ENCODE peak calls at places on chromosomes 7 and 10, in nine cellular contexts. B is stomach; N is HCT116; K is Peyer's patch; U is body of pancreas; H is foreskin keratinocyte; L is psoas muscle; Q is tibial artery; I is CD8-positive, alpha-beta T cell. C is an unnamed sample.

GRCh38 chr7:2247141-2247985 is 5.3 kb downstream of the NUDT1 start:
- DNase-seq in B (no peak), N (no peak), K (no peak), U (no peak), H (no peak), L (no peak), Q (no peak), I (no peak), C (no peak)

GRCh38 chr10:1377231-1377630 is 321.0 kb downstream of the WDR37 start:
- DNase-seq in B (peak; percentile 2), N (no peak), K (no peak), U (no peak), H (no peak), L (no peak), Q (no peak), I (no peak), C (no peak)

GRCh38 chr7:98616381-98617050 is 569 bp upstream of the NPTX2 start:
- DNase-seq in B (no peak), N (no peak), K (no peak), U (peak; percentile 25), H (no peak), L (no peak), Q (no peak), I (no peak), C (peak; percentile 58)

GRCh38 chr7:157468221-157469111 is 131.7 kb downstream of the DNAJB6 start:
- DNase-seq in B (peak; percentile 22), N (no peak), K (peak; percentile 39), U (no peak), H (no peak), L (no peak), Q (peak; percentile 12), I (no peak), C (no peak)

GRCh38 chr7:44184221-44184873 is 4.9 kb downstream of the GCK start:
- DNase-seq in B (no peak), N (peak; percentile 78), K (no peak), U (no peak), H (peak; percentile 77), L (no peak), Q (no peak), I (no peak), C (peak; percentile 56)

GRCh38 chr7:94436018-94436604 is 41.4 kb downstream of the COL1A2 start:
- DNase-seq in B (peak; percentile 66), N (peak; percentile 54), K (peak; percentile 83), U (peak; percentile 80), H (peak; percentile 13), L (peak; percentile 29), Q (peak; percentile 80), I (no peak), C (peak; percentile 64)

GRCh38 chr7:120278773-120279172 is 5.8 kb downstream of the KCND2 start:
- DNase-seq in B (no peak), N (no peak), K (no peak), U (no peak), H (no peak), L (no peak), Q (no peak), I (no peak), C (no peak)

GRCh38 chr10:89079991-89080390 is 89.4 kb downstream of the FAS start:
- DNase-seq in B (no peak), N (no peak), K (no peak), U (no peak), H (no peak), L (no peak), Q (no peak), I (no peak), C (no peak)

GRCh38 chr10:34188221-34188620 is 626.9 kb downstream of the PARD3 start:
- DNase-seq in B (no peak), N (no peak), K (no peak), U (no peak), H (no peak), L (no peak), Q (no peak), I (no peak), C (no peak)

GRCh38 chr7:64876792-64877713 is 26.0 kb upstream of the ZNF273 start:
- DNase-seq in B (peak; percentile 44), N (no peak), K (peak; percentile 61), U (peak; percentile 61), H (no peak), L (peak; percentile 68), Q (no peak), I (peak; percentile 33), C (peak; percentile 83)

GRCh38 chr10:118373786-118374185 is 31.7 kb upstream of the FAM204A start:
- DNase-seq in B (no peak), N (no peak), K (no peak), U (no peak), H (peak; percentile 37), L (no peak), Q (no peak), I (no peak), C (no peak)

GRCh38 chr10:118369806-118370205 is 27.7 kb upstream of the FAM204A start:
- DNase-seq in B (no peak), N (no peak), K (no peak), U (no peak), H (no peak), L (no peak), Q (no peak), I (no peak), C (no peak)

DNA sequence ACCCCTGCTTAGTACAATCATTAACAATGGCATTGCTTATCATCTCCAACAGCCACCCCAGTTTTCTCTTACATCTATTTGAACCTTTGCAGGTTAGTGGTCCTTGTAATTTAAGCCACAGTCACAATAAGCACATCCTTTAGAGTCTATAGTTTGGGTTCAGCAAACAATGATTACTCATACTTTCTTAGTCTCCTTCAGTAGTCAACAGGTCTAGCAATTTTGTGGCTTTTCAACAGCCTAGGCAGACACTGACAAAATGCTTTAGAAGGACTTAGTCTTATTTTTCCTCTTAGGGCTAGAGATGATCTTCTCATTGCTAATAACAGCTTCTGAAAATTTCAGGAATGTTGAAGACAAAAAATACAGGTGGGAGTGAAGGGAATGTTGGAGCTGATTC is 32.3 kb upstream of the FAM204A start:
- DNase-seq in B (no peak), N (no peak), K (no peak), U (no peak), H (no peak), L (no peak), Q (no peak), I (no peak), C (no peak)
- H3K27ac ChIP-seq in B (no peak overlapping the region), N (no peak overlapping the region), K (no peak overlapping the region), U (no peak overlapping the region), H (no peak overlapping the region), L (no peak overlapping the region), Q (no peak overlapping the region), I (no peak overlapping the region), C (no peak overlapping the region)

GRCh38 chr7:7182156-7183060 is at the start of gene C1GALT1:
- DNase-seq in B (peak; percentile 98), N (peak; percentile 93), K (peak; percentile 99), U (peak; percentile 98), H (peak; percentile 84), L (peak; percentile 98), Q (peak; percentile 96), I (peak; percentile 96), C (peak; percentile 98)
- H3K4me1 ChIP-seq in B (peaks cover 2% of the 10 kb centered on the region), N (peaks cover 39% of the 10 kb centered on the region), K (peaks cover 27% of the 10 kb centered on the region), U (peaks cover 23% of the 10 kb centered on the region), H (peaks cover 27% of the 10 kb centered on the region), L (peaks cover 19% of the 10 kb centered on the region), Q (no peaks in the 10 kb centered on the region), I (peaks cover 42% of the 10 kb centered on the region), C (peaks cover 22% of the 10 kb centered on the region)

GRCh38 chr10:43605850-43606322 is 352 bp upstream of the ZNF485 start:
- DNase-seq in B (no peak), N (no peak), K (no peak), U (no peak), H (no peak), L (no peak), Q (no peak), I (no peak), C (no peak)
- H3K27ac ChIP-seq in B (peak overlapping the region; percentile 88), N (no peak overlapping the region), K (peak overlapping the region; percentile 81), U (peak overlapping the region; percentile 66), H (no peak overlapping the region), L (peak overlapping the region; percentile 88), Q (peak overlapping the region; percentile 55), I (no peak overlapping the region), C (no peak overlapping the region)

DNA sequence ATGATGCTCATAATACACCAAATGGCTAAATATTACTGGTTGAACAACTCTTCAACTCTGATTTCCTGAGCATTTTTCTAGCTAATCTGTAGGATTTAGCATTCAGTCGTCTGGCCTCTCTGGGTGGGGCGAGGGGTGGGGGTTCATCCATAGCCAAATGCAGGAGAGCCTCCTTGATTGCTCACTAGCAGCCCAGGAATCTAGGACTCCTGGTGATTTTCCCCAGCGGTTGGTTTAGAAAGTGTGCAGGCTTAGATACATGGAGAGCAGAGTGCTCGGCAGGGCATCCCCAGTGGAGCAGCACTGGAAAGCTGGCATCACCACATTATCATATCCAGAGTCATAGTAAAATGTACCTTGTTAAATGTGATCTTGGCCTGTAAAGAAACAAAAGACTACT is 136.1 kb downstream of the DYNC1I1 start:
- DNase-seq in B (no peak), N (no peak), K (no peak), U (no peak), H (no peak), L (no peak), Q (no peak), I (no peak), C (no peak)
- H3K4me1 ChIP-seq in B (no peaks in the 10 kb centered on the region), N (no peaks in the 10 kb centered on the region), K (no peaks in the 10 kb centered on the region), U (no peaks in the 10 kb centered on the region), H (no peaks in the 10 kb centered on the region), L (no peaks in the 10 kb centered on the region), Q (no peaks in the 10 kb centered on the region), I (no peaks in the 10 kb centered on the region), C (no peaks in the 10 kb centered on the region)

GRCh38 chr7:3725145-3725544 is 424.1 kb downstream of the SDK1 start:
- DNase-seq in B (no peak), N (no peak), K (no peak), U (peak; percentile 50), H (no peak), L (no peak), Q (no peak), I (no peak), C (no peak)
- H3K27ac ChIP-seq in B (no peak overlapping the region), N (no peak overlapping the region), K (no peak overlapping the region), U (peak overlapping the region; percentile 9), H (no peak overlapping the region), L (no peak overlapping the region), Q (no peak overlapping the region), I (no peak overlapping the region), C (no peak overlapping the region)

GRCh38 chr10:29751232-29751631 is 116.5 kb upstream of the SVIL start:
- DNase-seq in B (no peak), N (no peak), K (no peak), U (no peak), H (no peak), L (no peak), Q (no peak), I (no peak), C (no peak)
- H3K4me1 ChIP-seq in B (no peaks in the 10 kb centered on the region), N (peaks cover 1% of the 10 kb centered on the region), K (no peaks in the 10 kb centered on the region), U (peaks cover 20% of the 10 kb centered on the region), H (no peaks in the 10 kb centered on the region), L (peaks cover 4% of the 10 kb centered on the region), Q (no peaks in the 10 kb centered on the region), I (no peaks in the 10 kb centered on the region), C (no peaks in the 10 kb centered on the region)

GRCh38 chr7:92259062-92259461 is 13.3 kb downstream of the ANKIB1 start:
- DNase-seq in B (no peak), N (no peak), K (no peak), U (no peak), H (no peak), L (no peak), Q (no peak), I (no peak), C (no peak)
- H3K27ac ChIP-seq in B (no peak overlapping the region), N (peak overlapping the region; percentile 67), K (no peak overlapping the region), U (no peak overlapping the region), H (peak overlapping the region; percentile 70), L (peak overlapping the region; percentile 4), Q (no peak overlapping the region), I (no peak overlapping the region), C (no peak overlapping the region)

C was measured in adrenal gland.